ENCODE peak calls at places on chromosomes 13 and 19, in five cellular contexts. Y, J, N, O and S are unnamed samples.

GRCh38 chr13:48874165-48874564 is 101.5 kb upstream of the FNDC3A start:
- DNase-seq in N (no peak), Y (no peak), O (no peak), J (no peak), S (no peak)

GRCh38 chr19:6806488-6806887 is 34.0 kb downstream of the VAV1 start:
- DNase-seq in O (no peak), J (no peak), N (no peak), Y (no peak), S (no peak)

GRCh38 chr19:57888494-57889231 is at the start of gene ZNF814:
- DNase-seq in J (peak; percentile 58), N (peak; percentile 93), Y (peak; percentile 89), O (peak; percentile 81), S (peak; percentile 86)

GRCh38 chr13:36447501-36447900 is 15.2 kb downstream of the CCNA1 start:
- DNase-seq in N (no peak), Y (no peak), J (no peak), O (no peak), S (no peak)

GRCh38 chr13:110625771-110626321 is 10.5 kb downstream of the NAXD start:
- DNase-seq in Y (no peak), O (peak; percentile 65), J (no peak), N (no peak), S (no peak)

GRCh38 chr13:65336106-65336603 is 1894.0 kb downstream of the PCDH9 start:
- DNase-seq in O (no peak), N (no peak), Y (no peak), J (no peak), S (no peak)

GRCh38 chr13:33251131-33251629 is 34.4 kb downstream of the STARD13 start:
- DNase-seq in N (no peak), O (no peak), J (no peak), Y (no peak), S (no peak)

GRCh38 chr19:49359851-49360845 is 2.1 kb downstream of the TEAD2 start:
- DNase-seq in N (no peak), O (no peak), J (no peak), Y (no peak), S (no peak)

GRCh38 chr19:55487884-55488687 is at the start of gene SSC5D:
- DNase-seq in J (no peak), N (peak; percentile 75), O (peak; percentile 67), Y (no peak), S (no peak)

GRCh38 chr13:41246969-41247750 is 16.2 kb downstream of the MTRF1 start:
- DNase-seq in J (no peak), N (no peak), Y (no peak), O (no peak), S (no peak)

GRCh38 chr13:48281556-48281955 is 22.0 kb upstream of the RB1 start:
- DNase-seq in Y (no peak), O (no peak), J (no peak), N (no peak), S (no peak)

GRCh38 chr19:12841094-12841493 is 2.8 kb downstream of the MAST1 start:
- DNase-seq in Y (no peak), O (no peak), N (peak; percentile 96), J (no peak), S (no peak)

GRCh38 chr19:55078996-55079395 is 3.3 kb downstream of the EPS8L1 start:
- DNase-seq in N (no peak), O (peak; percentile 20), Y (no peak), J (no peak), S (no peak)

GRCh38 chr13:90518398-90518797 is 829.1 kb upstream of the MIR17HG start:
- DNase-seq in J (no peak), O (no peak), N (no peak), Y (no peak), S (no peak)

GRCh38 chr19:12751635-12752034 is at the start of gene BEST2:
- DNase-seq in Y (no peak), J (no peak), O (no peak), N (peak; percentile 77), S (no peak)

GRCh38 chr19:6066661-6067646 is 43.3 kb downstream of the RFX2 start:
- DNase-seq in O (peak; percentile 87), N (peak; percentile 68), J (peak; percentile 96), Y (peak; percentile 96), S (peak; percentile 93)

GRCh38 chr13:99975626-99976025 is 4.1 kb upstream of the ZIC5 start:
- DNase-seq in N (peak; percentile 66), Y (no peak), J (no peak), O (peak; percentile 41), S (no peak)

GRCh38 chr13:25625361-25625760 is 253.6 kb downstream of the ATP8A2 start:
- DNase-seq in Y (no peak), J (no peak), N (no peak), O (no peak), S (no peak)

GRCh38 chr13:113837554-113838355 is 26.1 kb downstream of the GAS6 start:
- DNase-seq in O (peak; percentile 90), J (peak; percentile 96), Y (peak; percentile 89), N (no peak), S (peak; percentile 96)

DNA sequence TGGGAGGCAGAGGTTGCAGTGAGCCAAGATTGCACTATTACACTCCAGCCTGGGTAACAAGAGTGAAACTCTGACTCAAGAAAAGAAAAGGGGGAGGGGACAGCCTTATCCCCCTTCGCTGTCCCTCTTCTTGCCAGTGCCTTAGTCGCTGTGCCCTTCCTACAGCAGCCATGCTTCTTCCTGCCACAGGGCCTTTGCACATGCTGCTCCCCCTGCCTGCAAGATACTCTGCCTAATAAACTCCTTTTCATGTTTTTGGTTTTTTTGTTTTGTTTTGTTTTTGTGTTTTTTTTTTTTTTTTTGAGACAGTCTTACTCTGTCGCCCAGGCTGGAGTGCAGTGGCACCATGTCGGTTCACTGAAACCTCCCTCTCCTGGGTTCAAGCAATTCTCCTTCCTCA is 21.4 kb downstream of the NWD1 start:
- DNase-seq in J (no peak), O (no peak), N (no peak), Y (no peak), S (no peak)
- H3K9me3 ChIP-seq in J (no peaks in the 10 kb centered on the region), O (no peaks in the 10 kb centered on the region), N (no peaks in the 10 kb centered on the region), Y (no peaks in the 10 kb centered on the region), S (peaks cover 4% of the 10 kb centered on the region)

GRCh38 chr19:41691268-41691970 is 3.3 kb upstream of the CEACAM7 start:
- DNase-seq in O (no peak), J (no peak), Y (no peak), N (peak; percentile 58), S (no peak)
- TF ChIP-seq CTCF in O (peak; percentile 51), J (no peak), Y (peak; percentile 28), N (no peak), S (peak; percentile 29)

DNA sequence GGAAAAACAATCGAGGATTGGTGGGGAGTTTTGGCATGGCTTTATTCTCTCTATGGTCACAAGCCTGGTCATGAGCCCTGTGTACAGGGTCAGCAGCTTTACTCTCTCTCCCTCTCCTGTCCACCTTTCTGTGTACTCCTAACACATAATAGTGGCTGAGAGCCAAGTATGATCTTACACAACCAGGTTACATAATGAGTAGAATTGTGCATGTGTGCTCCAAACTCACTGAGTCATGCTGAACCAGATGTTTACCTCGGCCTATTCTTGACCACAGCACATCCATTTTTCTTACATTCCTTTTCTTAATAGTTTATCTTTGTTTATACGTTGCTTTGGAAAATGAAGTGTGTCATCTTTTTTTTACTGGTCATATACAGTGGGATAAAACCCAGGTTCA is 53.1 kb downstream of the ZNF254 start:
- DNase-seq in J (no peak), O (no peak), N (no peak), Y (no peak), S (no peak)
- H3K9me3 ChIP-seq in J (peaks cover 3% of the 10 kb centered on the region), O (peaks cover 5% of the 10 kb centered on the region), N (peaks cover 23% of the 10 kb centered on the region), Y (peaks cover 91% of the 10 kb centered on the region), S (peaks cover 99% of the 10 kb centered on the region)

GRCh38 chr13:68304287-68304893 is 1074.3 kb upstream of the PCDH9 start:
- DNase-seq in N (no peak), O (no peak), Y (no peak), J (no peak), S (no peak)
- TF ChIP-seq CTCF in N (peak; percentile 12), O (no peak), Y (peak; percentile 33), J (peak; percentile 14), S (peak; percentile 62)

DNA sequence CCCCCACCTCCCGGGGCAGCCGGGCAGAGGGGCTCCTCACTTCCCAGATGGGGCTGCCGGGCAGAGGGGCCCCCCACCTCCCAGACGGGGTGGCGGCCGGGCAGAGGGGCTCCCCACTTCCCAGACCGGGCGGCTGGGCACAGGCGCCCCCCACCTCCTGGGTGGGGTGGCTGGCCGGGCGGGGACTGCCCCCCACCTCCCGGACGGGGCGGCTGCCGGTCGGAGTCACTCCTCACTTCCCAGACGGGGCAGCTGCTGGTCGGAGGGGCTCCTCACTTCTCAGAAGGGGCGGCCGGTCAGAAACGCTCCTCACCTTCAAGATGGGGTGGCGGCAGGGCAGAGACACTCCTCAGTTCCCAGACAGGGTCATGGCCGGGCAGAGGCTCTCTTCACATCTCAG is 43.9 kb downstream of the ZNF730 start:
- DNase-seq in O (no peak), J (no peak), N (no peak), Y (no peak), S (no peak)
- H3K9me3 ChIP-seq in O (no peaks in the 10 kb centered on the region), J (no peaks in the 10 kb centered on the region), N (peaks cover 26% of the 10 kb centered on the region), Y (peaks cover 4% of the 10 kb centered on the region), S (peaks cover 13% of the 10 kb centered on the region)

GRCh38 chr19:1713170-1713569 is 40.1 kb upstream of the ONECUT3 start:
- DNase-seq in O (no peak), J (no peak), Y (no peak), N (no peak), S (no peak)
- TF ChIP-seq CTCF in O (no peak), J (no peak), Y (no peak), N (no peak), S (no peak)

GRCh38 chr13:111627596-111627995 is 307.2 kb downstream of the TEX29 start:
- DNase-seq in O (no peak), N (peak; percentile 29), J (no peak), Y (no peak), S (no peak)
- H3K9me3 ChIP-seq in O (no peaks in the 10 kb centered on the region), N (no peaks in the 10 kb centered on the region), J (no peaks in the 10 kb centered on the region), Y (no peaks in the 10 kb centered on the region), S (no peaks in the 10 kb centered on the region)